ENCODE peak calls at places on chromosomes 13 and 19, in five cellular contexts. C, B, G, M and R are unnamed samples.

GRCh38 chr13:39818953-39819352 is 163.5 kb downstream of the COG6 start:
- DNase-seq in G (no peak), B (no peak), C (no peak), M (no peak), R (no peak)

GRCh38 chr13:55653497-55653896 is 1487.2 kb upstream of the PRR20A start:
- DNase-seq in C (no peak), G (no peak), B (no peak), M (no peak), R (no peak)

GRCh38 chr19:8305798-8306197 is 2.4 kb downstream of the CD320 start:
- DNase-seq in M (no peak), C (no peak), G (no peak), B (no peak), R (no peak)

GRCh38 chr13:114272977-114273376 is 8.4 kb upstream of the UPF3A start:
- DNase-seq in M (no peak), C (no peak), B (no peak), G (no peak), R (no peak)

GRCh38 chr13:98439896-98440295 is 137.0 kb downstream of the STK24 start:
- DNase-seq in M (no peak), C (no peak), B (no peak), G (no peak), R (no peak)

GRCh38 chr19:10998045-10998533 is 37.3 kb downstream of the SMARCA4 start:
- DNase-seq in C (no peak), G (peak), M (no peak), B (no peak), R (no peak)

GRCh38 chr19:31586282-31586681 is 237.0 kb upstream of the TSHZ3 start:
- DNase-seq in C (no peak), G (no peak), B (no peak), M (no peak), R (no peak)

GRCh38 chr13:47218611-47219010 is 321.8 kb upstream of the HTR2A start:
- DNase-seq in B (no peak), C (no peak), G (no peak), M (no peak), R (no peak)

GRCh38 chr19:14487370-14488125 is 8.4 kb downstream of the GIPC1 start:
- DNase-seq in B (no peak), G (no peak), M (no peak), C (no peak), R (no peak)

GRCh38 chr13:104011505-104012270 is 945.5 kb upstream of the SLC10A2 start:
- DNase-seq in G (no peak), B (no peak), M (no peak), C (no peak), R (no peak)

GRCh38 chr13:34894756-34895155 is 47.3 kb upstream of the NBEA start:
- DNase-seq in M (no peak), C (no peak), G (no peak), B (no peak), R (no peak)

GRCh38 chr19:48441360-48442050 is 4.3 kb upstream of the GRWD1 start:
- DNase-seq in M (no peak), C (no peak), B (no peak), G (no peak), R (no peak)

GRCh38 chr19:16920816-16921529 is 32.2 kb downstream of the F2RL3 start:
- DNase-seq in B (no peak), C (no peak), M (no peak), G (no peak), R (no peak)

GRCh38 chr13:70809588-70809987 is 701.3 kb upstream of the KLHL1 start:
- DNase-seq in M (no peak), C (no peak), B (no peak), G (no peak), R (no peak)

GRCh38 chr19:29318581-29318980 is 105.6 kb upstream of the UQCRFS1 start:
- DNase-seq in G (no peak), B (no peak), M (no peak), C (no peak), R (no peak)

GRCh38 chr13:95137096-95137495 is 164.2 kb downstream of the ABCC4 start:
- DNase-seq in B (no peak), C (no peak), M (no peak), G (no peak), R (no peak)

GRCh38 chr13:24502567-24503375 is 9.8 kb downstream of the PARP4 start:
- DNase-seq in M (no peak), G (peak), C (peak), B (no peak), R (no peak)

GRCh38 chr19:50313812-50314536 is 15.2 kb downstream of the KCNC3 start:
- DNase-seq in G (peak), C (no peak), B (peak), M (no peak), R (no peak)

GRCh38 chr13:111469916-111470506 is 149.6 kb downstream of the TEX29 start:
- DNase-seq in C (no peak), G (no peak), B (no peak), M (no peak), R (no peak)

GRCh38 chr13:113843063-113843654 is 20.7 kb downstream of the GAS6 start:
- DNase-seq in M (no peak), C (no peak), B (no peak), G (peak), R (no peak)

GRCh38 chr13:55999709-56000108 is 1141.0 kb upstream of the PRR20A start:
- DNase-seq in M (no peak), G (no peak), C (no peak), B (no peak), R (no peak)

GRCh38 chr19:40687525-40688016 is 2.9 kb downstream of the NUMBL start:
- DNase-seq in M (no peak), G (peak), C (no peak), B (no peak), R (no peak)

GRCh38 chr19:36719687-36720556 is 32.5 kb downstream of the ZNF567 start:
- DNase-seq in G (no peak), C (no peak), B (no peak), M (no peak), R (no peak)

GRCh38 chr13:72258340-72258981 is 391.5 kb upstream of the DACH1 start:
- DNase-seq in M (no peak), B (no peak), C (no peak), G (no peak), R (no peak)

GRCh38 chr13:44921478-44921877 is 67.8 kb downstream of the NUFIP1 start:
- DNase-seq in M (no peak), C (no peak), G (no peak), B (no peak), R (no peak)

GRCh38 chr13:39415403-39415802 is 187.6 kb downstream of the LHFPL6 start:
- DNase-seq in B (peak), M (peak), C (peak), G (no peak), R (no peak)

GRCh38 chr19:50322931-50323781 is 6.0 kb downstream of the KCNC3 start:
- DNase-seq in C (no peak), G (peak), B (no peak), M (no peak), R (no peak)

GRCh38 chr19:10115392-10116084 is 4.0 kb downstream of the P2RY11 start:
- DNase-seq in C (no peak), M (no peak), B (no peak), G (peak), R (no peak)

GRCh38 chr13:23851106-23851505 is 38.1 kb downstream of the MIPEP start:
- DNase-seq in C (no peak), B (no peak), M (no peak), G (no peak), R (no peak)

GRCh38 chr19:36847968-36848367 is 2.7 kb upstream of the ZNF345 start:
- DNase-seq in C (no peak), M (no peak), B (no peak), G (no peak), R (no peak)

GRCh38 chr13:46712524-46712923 is 84.4 kb downstream of the ESD start:
- DNase-seq in M (no peak), C (no peak), G (no peak), B (no peak), R (no peak)

GRCh38 chr13:112652512-112653458 is 37.1 kb upstream of the ATP11A start:
- DNase-seq in G (no peak), C (no peak), M (no peak), B (no peak), R (no peak)

GRCh38 chr13:20521388-20521787 is 4.3 kb downstream of the CRYL1 start:
- DNase-seq in M (no peak), B (no peak), G (no peak), C (no peak), R (no peak)

GRCh38 chr13:24271611-24272451 is 37.5 kb upstream of the C1QTNF9 start:
- DNase-seq in C (peak), M (peak), G (peak), B (no peak), R (no peak)